ENCODE peak calls at places on chromosomes 16 and 17, in nine cellular contexts. C, M, A, V, O, L, P, E and U are unnamed samples. For H3K4me1 and H3K27me3, the result is how much of the 10 kb centered on the place peaks cover.

GRCh38 chr16:87815567-87815966 is 49.8 kb upstream of the KLHDC4 start:
- DNase-seq in C (no peak), M (no peak), A (peak), V (no peak), O (no peak), L (no peak), P (no peak), E (no peak), U (no peak)

GRCh38 chr16:68754117-68754792 is 17.2 kb downstream of the CDH1 start:
- DNase-seq in C (no peak), M (peak), A (no peak), V (no peak), O (no peak), L (no peak), P (peak), E (no peak), U (no peak)

GRCh38 chr16:10992797-10993196 is 48.4 kb downstream of the CLEC16A start:
- DNase-seq in C (no peak), M (peak), A (no peak), V (no peak), O (peak), L (no peak), P (peak), E (peak), U (no peak)

GRCh38 chr16:2474877-2475412 is at the start of gene TBC1D24:
- DNase-seq in C (peak), M (peak), A (peak), V (peak), O (peak), L (peak), P (peak), E (peak), U (peak)

GRCh38 chr17:36509272-36509985 is 22.9 kb downstream of the ZNHIT3 start:
- DNase-seq in C (no peak), M (no peak), A (no peak), V (no peak), O (no peak), L (no peak), P (no peak), E (no peak), U (no peak)

GRCh38 chr17:58335779-58336455 is 7.3 kb upstream of the TSPOAP1 start:
- DNase-seq in C (no peak), M (peak), A (no peak), V (no peak), O (no peak), L (no peak), P (no peak), E (no peak), U (no peak)

GRCh38 chr16:58638148-58639036 is 8.8 kb upstream of the CNOT1 start:
- DNase-seq in C (peak), M (no peak), A (peak), V (no peak), O (peak), L (no peak), P (no peak), E (peak), U (peak)

GRCh38 chr17:31226373-31226772 is 70.7 kb downstream of the OMG start:
- DNase-seq in C (no peak), M (no peak), A (no peak), V (no peak), O (no peak), L (no peak), P (no peak), E (no peak), U (no peak)

GRCh38 chr17:1050996-1051925 is 54.3 kb downstream of the TIMM22 start:
- DNase-seq in C (no peak), M (no peak), A (no peak), V (no peak), O (no peak), L (no peak), P (no peak), E (peak), U (no peak)

GRCh38 chr17:81440511-81441244 is 45.4 kb downstream of the BAHCC1 start:
- DNase-seq in C (peak), M (no peak), A (peak), V (peak), O (no peak), L (no peak), P (no peak), E (no peak), U (no peak)

GRCh38 chr16:46757339-46758050 is 9.4 kb upstream of the MYLK3 start:
- DNase-seq in C (peak), M (no peak), A (peak), V (peak), O (peak), L (no peak), P (no peak), E (peak), U (no peak)

GRCh38 chr17:41734139-41734948 is at the start of gene HAP1:
- DNase-seq in C (peak), M (no peak), A (peak), V (peak), O (peak), L (no peak), P (no peak), E (peak), U (no peak)

GRCh38 chr17:74757931-74758845 is 9.8 kb downstream of the NHERF1 start:
- DNase-seq in C (no peak), M (no peak), A (no peak), V (peak), O (no peak), L (no peak), P (no peak), E (no peak), U (no peak)
- H3K4me1 ChIP-seq in C (half or more), M (under half), A (half or more), V (under half), O (under half), L (under half), P (under half), E (under half), U (under half)

DNA sequence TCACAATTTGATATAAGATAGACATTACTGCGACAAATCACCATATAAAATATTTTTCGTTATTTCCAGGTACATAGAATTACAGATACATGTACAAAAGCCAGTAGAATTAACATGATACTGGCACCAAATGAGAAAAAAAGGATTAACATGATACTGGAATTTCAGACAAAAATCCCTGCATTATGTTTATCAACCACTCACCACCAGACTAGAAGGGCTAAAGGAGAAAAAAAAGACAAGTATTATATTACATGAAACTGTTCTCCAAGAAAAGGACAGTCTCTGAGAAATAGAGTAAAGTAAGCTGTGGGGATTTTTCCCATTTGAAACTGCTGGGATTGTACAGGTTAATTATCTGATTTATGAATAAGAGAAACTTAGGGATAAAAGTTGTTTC is 64.3 kb downstream of the TEX2 start:
- DNase-seq in C (no peak), M (no peak), A (no peak), V (no peak), O (no peak), L (no peak), P (no peak), E (no peak), U (no peak)
- TF ChIP-seq CTCF in C (no peak), M (no peak), A (no peak), V (no peak), O (no peak), L (no peak), P (no peak), E (no peak), U (no peak)

GRCh38 chr17:74921045-74921681 is 1.9 kb downstream of the USH1G start:
- DNase-seq in C (peak), M (no peak), A (no peak), V (no peak), O (no peak), L (no peak), P (no peak), E (no peak), U (no peak)
- H3K27me3 ChIP-seq in C (under half), M (under half), A (under half), V (under half), O (half or more), L (under half), P (half or more), E (under half), U (under half)

GRCh38 chr16:89422527-89422904 is 67.8 kb downstream of the ANKRD11 start:
- DNase-seq in C (no peak), M (no peak), A (no peak), V (no peak), O (peak), L (peak), P (no peak), E (no peak), U (peak)
- H3K4me1 ChIP-seq in C (under half), M (under half), A (under half), V (under half), O (under half), L (under half), P (under half), E (half or more), U (under half)

GRCh38 chr17:79041723-79042420 is 17.9 kb downstream of the C1QTNF1 start:
- DNase-seq in C (no peak), M (no peak), A (no peak), V (no peak), O (peak), L (no peak), P (no peak), E (no peak), U (no peak)

GRCh38 chr17:79043191-79043930 is 19.4 kb downstream of the C1QTNF1 start:
- DNase-seq in C (no peak), M (no peak), A (no peak), V (no peak), O (no peak), L (no peak), P (no peak), E (no peak), U (peak)

GRCh38 chr17:79043931-79044320 is 20.0 kb downstream of the C1QTNF1 start:
- DNase-seq in C (no peak), M (no peak), A (no peak), V (no peak), O (no peak), L (no peak), P (no peak), E (no peak), U (peak)

GRCh38 chr17:79041041-79041570 is 17.1 kb downstream of the C1QTNF1 start:
- DNase-seq in C (no peak), M (no peak), A (no peak), V (no peak), O (no peak), L (no peak), P (no peak), E (no peak), U (no peak)

DNA sequence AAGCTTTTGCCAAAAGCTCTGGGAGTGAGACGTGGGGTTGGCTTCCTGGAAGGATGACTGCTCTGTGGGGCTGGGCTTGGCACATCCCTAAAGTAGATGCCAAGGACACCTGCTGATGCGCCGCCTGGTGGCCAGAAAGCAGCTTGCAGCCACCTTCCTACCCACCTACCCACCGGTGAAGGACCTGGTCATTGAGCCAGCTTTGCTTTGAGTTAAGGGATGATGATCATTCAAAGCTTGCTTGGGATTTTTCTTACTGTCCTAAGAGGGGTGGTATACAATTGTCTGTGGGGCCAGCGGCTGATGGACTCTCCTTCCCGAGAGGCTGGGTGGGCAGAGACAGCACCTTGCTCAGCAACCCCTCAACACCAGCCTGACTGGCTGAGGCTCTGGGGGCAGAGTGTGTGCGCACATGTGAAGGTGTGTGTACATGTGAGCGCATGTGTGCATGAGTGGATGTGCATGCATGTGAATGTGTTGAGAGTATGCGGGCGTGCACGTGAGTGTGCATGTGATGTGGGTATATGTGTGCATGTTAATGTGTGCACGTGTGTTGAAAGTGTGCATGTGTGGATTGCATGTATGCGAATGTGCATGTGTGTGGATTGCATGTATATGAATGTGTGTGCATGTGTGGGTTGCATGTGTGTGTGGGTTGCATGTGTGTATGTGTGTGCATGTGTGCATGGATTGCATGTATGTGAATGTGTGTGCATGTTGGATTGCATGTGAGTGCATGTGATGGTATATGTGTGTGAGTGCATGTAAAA is 18.6 kb downstream of the C1QTNF1 start:
- DNase-seq in C (no peak), M (peak), A (peak), V (peak), O (peak), L (no peak), P (peak), E (peak), U (peak)
- TF ChIP-seq CTCF in C (peak), M (peak), A (peak), V (peak), O (peak), L (peak), P (peak), E (peak), U (peak)

GRCh38 chr17:73553311-73553710 is 90.9 kb downstream of the SDK2 start:
- DNase-seq in C (no peak), M (no peak), A (no peak), V (no peak), O (no peak), L (no peak), P (no peak), E (no peak), U (no peak)

GRCh38 chr17:73551756-73552155 is 92.5 kb downstream of the SDK2 start:
- DNase-seq in C (no peak), M (no peak), A (no peak), V (no peak), O (no peak), L (no peak), P (no peak), E (no peak), U (no peak)

GRCh38 chr17:73554498-73554897 is 89.7 kb downstream of the SDK2 start:
- DNase-seq in C (no peak), M (no peak), A (no peak), V (no peak), O (no peak), L (no peak), P (no peak), E (no peak), U (no peak)

GRCh38 chr17:73552300-73553088 is 91.8 kb downstream of the SDK2 start:
- DNase-seq in C (no peak), M (no peak), A (no peak), V (no peak), O (no peak), L (no peak), P (no peak), E (no peak), U (no peak)

GRCh38 chr17:73555199-73555810 is 88.9 kb downstream of the SDK2 start:
- DNase-seq in C (no peak), M (no peak), A (no peak), V (no peak), O (no peak), L (no peak), P (no peak), E (no peak), U (no peak)
- H3K27me3 ChIP-seq in C (under half), M (under half), A (under half), V (under half), O (under half), L (under half), P (under half), E (under half), U (under half)

DNA sequence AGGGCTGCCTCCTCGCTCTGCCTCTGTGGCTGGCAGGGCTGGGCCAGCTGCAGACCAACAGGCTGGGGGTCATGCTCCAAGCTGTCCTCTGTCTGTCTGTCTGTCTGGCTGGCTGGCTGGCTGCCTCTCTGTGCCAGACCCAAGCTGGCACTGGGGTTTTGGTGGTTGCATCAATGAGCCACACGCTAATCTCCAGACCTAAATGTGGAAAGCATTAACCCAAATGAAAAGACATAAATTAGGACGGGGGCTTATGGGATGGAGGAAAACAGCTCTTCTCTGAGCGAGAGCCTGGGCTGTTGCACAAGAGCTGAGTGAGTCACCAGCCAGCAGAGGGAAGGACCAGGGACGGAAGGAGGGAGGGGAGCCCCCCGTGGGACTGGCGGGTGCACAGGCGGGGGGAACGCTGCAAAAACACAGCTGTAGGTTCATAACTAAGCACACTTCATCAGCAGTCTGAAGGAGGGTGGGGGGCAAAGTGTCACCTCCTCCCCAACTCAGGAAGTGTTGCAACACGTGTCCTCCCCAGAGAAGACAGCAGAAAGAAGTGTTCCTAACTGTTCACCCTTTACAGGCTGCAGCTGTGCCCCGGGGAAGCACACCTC is 83.4 kb downstream of the GAS7 start:
- DNase-seq in C (peak), M (peak), A (no peak), V (no peak), O (peak), L (peak), P (peak), E (peak), U (peak)
- H3K4me1 ChIP-seq in C (under half), M (under half), A (under half), V (under half), O (under half), L (under half), P (under half), E (under half), U (under half)